ENCODE peak calls at places on chromosomes 2 and 18, in seven cellular contexts. M, T, Z, H, Y, P and D are unnamed samples.

GRCh38 chr2:150548527-150548926 is 61.1 kb upstream of the RND3 start:
- DNase-seq in M (no peak), T (peak), Z (no peak), H (peak), Y (peak), P (no peak), D (no peak)

GRCh38 chr18:45879681-45880655 is 54.5 kb downstream of the SIGLEC15 start:
- DNase-seq in M (peak), T (peak), Z (peak), H (peak), Y (peak), P (peak), D (peak)

GRCh38 chr2:191245046-191245868 is at the start of gene MYO1B:
- DNase-seq in M (no peak), T (peak), Z (peak), H (peak), Y (peak), P (peak), D (peak)

GRCh38 chr2:172442072-172442895 is 14.9 kb downstream of the ITGA6 start:
- DNase-seq in M (no peak), T (peak), Z (peak), H (peak), Y (peak), P (no peak), D (peak)

GRCh38 chr18:12478269-12479057 is 70.7 kb downstream of the PRELID3A start:
- DNase-seq in M (no peak), T (no peak), Z (no peak), H (no peak), Y (no peak), P (no peak), D (no peak)

GRCh38 chr2:202133556-202134245 is 60.6 kb downstream of the KIAA2012 start:
- DNase-seq in M (no peak), T (no peak), Z (no peak), H (no peak), Y (peak), P (no peak), D (no peak)

GRCh38 chr2:118699816-118700215 is 147.6 kb downstream of the EN1 start:
- DNase-seq in M (no peak), T (no peak), Z (no peak), H (no peak), Y (no peak), P (no peak), D (no peak)

GRCh38 chr2:65299246-65299645 is 71.6 kb downstream of the ACTR2 start:
- DNase-seq in M (no peak), T (peak), Z (peak), H (peak), Y (no peak), P (no peak), D (no peak)

GRCh38 chr2:114192362-114192761 is 250.1 kb upstream of the DPP10 start:
- DNase-seq in M (no peak), T (peak), Z (peak), H (no peak), Y (no peak), P (no peak), D (peak)

GRCh38 chr2:61177727-61178549 is 15.9 kb downstream of the C2orf74 start:
- DNase-seq in M (no peak), T (peak), Z (no peak), H (peak), Y (no peak), P (no peak), D (peak)

GRCh38 chr2:219308142-219309093 is 783 bp downstream of the PTPRN start:
- DNase-seq in M (no peak), T (peak), Z (peak), H (peak), Y (peak), P (no peak), D (peak)

GRCh38 chr2:30862054-30862651 is 54.9 kb upstream of the CAPN13 start:
- DNase-seq in M (peak), T (peak), Z (peak), H (peak), Y (peak), P (no peak), D (no peak)
- TF ChIP-seq CTCF in M (peak), T (peak), Z (peak), H (peak), Y (peak), P (no peak), D (peak)

DNA sequence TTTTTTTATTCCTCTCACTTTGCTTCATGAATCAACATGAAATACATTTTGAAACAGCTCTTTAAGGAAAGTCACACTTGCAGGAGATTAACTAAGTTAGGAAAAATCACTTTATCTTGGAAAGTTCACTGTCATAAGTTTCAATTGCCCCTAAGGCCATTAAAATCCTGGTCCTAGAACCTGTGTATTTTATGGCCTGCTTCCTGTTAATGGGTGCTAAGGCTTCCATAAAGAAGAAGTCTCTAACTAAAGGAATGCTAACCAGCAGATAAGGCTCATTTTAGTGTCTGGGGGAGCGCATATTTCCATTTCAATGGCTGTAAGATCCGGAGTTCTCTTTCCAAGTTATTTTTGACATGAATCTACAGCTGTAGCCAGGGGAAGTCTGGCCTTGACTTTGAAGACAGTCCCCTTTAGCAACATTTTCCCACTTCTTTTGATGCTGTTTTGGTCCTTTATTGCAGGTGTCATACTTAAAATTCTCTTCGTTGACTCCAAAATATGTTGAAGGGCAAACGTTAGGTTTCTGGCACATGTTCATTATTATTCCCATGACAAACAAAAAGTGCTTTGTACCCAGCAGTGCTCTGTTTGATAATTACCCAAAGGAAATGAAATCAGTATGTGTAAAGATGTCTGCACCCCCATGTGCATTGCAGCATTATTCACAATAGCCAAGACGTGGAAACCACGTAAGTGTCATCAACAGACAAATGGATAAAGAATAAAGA is 34.4 kb upstream of the SH3BP4 start:
- DNase-seq in M (no peak), T (no peak), Z (no peak), H (no peak), Y (no peak), P (no peak), D (no peak)
- TF ChIP-seq CTCF in M (no peak), T (no peak), Z (no peak), H (no peak), Y (no peak), P (no peak), D (no peak)

GRCh38 chr2:185522472-185522871 is 216.1 kb upstream of the FSIP2 start:
- DNase-seq in M (no peak), T (no peak), Z (no peak), H (no peak), Y (no peak), P (no peak), D (no peak)
- TF ChIP-seq CTCF in M (no peak), T (no peak), Z (peak), H (no peak), Y (no peak), P (no peak), D (peak)

DNA sequence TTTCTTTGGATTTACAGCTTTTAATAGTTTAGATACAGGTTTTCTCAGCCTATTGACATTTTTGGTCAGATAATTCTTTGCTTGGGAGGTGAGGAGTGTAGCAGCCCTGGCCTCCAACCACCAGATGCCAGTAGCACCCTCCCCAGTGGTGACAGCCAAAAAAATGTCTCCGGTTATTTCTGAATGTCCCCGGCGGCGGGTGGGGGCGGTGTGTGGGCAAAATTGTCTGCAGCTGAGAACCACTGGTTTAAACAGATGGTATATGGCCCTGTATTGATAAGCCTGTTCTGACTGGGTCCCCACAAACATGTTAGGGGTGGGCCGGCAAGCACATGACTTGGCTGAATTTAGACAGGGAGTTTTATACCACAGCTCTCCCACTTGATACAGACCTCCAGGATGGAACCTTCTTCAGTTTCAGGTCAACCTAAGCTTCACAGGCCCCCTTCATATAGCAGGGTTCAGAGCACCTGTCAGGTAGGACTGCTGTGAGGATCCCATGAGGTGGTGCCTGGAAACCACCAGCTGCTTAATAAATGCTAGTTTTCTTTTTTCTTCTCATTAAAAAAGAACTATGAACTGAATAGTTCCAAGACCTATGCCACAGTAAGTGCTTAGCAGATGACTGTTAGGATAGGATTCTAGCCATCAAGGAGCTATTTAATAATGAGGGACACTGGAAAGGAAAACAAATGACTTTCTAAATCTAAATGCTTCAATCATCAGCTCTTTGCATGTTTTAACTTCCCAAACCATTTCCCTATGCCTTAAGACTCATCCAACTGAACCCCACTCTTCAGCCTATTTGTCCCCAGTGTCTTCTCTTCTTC is 18.1 kb downstream of the LPIN2 start:
- DNase-seq in M (no peak), T (no peak), Z (no peak), H (no peak), Y (no peak), P (no peak), D (no peak)
- TF ChIP-seq CTCF in M (peak), T (no peak), Z (peak), H (no peak), Y (no peak), P (no peak), D (peak)

DNA sequence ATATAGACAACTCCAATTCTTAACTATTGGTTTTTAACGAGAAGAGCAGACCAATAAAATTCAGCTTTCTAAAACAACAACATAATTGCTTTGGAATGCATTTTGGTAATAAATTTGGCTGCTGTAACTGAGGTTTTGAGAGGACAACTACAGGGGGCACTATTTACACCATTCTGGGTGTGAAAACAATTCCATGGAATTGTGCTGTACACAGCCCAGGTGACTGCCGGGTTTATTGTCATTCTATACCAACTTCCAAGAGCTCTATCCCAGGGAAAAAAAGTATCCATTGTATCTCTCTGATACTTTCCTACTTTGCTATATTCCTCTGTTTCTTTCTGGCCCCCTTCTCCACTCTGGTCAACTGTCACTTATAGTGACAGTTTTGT is 38.4 kb downstream of the IRS1 start:
- DNase-seq in M (no peak), T (no peak), Z (no peak), H (no peak), Y (no peak), P (no peak), D (no peak)
- TF ChIP-seq CTCF in M (no peak), T (no peak), Z (no peak), H (no peak), Y (no peak), P (no peak), D (no peak)

GRCh38 chr2:84302513-84303412 is 156.3 kb downstream of the SUCLG1 start:
- DNase-seq in M (peak), T (peak), Z (peak), H (peak), Y (peak), P (no peak), D (peak)
- TF ChIP-seq CTCF in M (peak), T (peak), Z (peak), H (peak), Y (peak), P (peak), D (peak)

GRCh38 chr18:77905011-77905410 is 655.4 kb downstream of the GALR1 start:
- DNase-seq in M (no peak), T (no peak), Z (no peak), H (no peak), Y (no peak), P (no peak), D (no peak)

GRCh38 chr18:77905449-77906055 is 655.9 kb downstream of the GALR1 start:
- DNase-seq in M (no peak), T (no peak), Z (no peak), H (no peak), Y (no peak), P (no peak), D (no peak)

GRCh38 chr18:77897606-77898005 is 648.0 kb downstream of the GALR1 start:
- DNase-seq in M (no peak), T (no peak), Z (no peak), H (no peak), Y (no peak), P (no peak), D (no peak)

GRCh38 chr18:77906103-77906502 is 656.5 kb downstream of the GALR1 start:
- DNase-seq in M (no peak), T (no peak), Z (no peak), H (no peak), Y (no peak), P (no peak), D (no peak)

DNA sequence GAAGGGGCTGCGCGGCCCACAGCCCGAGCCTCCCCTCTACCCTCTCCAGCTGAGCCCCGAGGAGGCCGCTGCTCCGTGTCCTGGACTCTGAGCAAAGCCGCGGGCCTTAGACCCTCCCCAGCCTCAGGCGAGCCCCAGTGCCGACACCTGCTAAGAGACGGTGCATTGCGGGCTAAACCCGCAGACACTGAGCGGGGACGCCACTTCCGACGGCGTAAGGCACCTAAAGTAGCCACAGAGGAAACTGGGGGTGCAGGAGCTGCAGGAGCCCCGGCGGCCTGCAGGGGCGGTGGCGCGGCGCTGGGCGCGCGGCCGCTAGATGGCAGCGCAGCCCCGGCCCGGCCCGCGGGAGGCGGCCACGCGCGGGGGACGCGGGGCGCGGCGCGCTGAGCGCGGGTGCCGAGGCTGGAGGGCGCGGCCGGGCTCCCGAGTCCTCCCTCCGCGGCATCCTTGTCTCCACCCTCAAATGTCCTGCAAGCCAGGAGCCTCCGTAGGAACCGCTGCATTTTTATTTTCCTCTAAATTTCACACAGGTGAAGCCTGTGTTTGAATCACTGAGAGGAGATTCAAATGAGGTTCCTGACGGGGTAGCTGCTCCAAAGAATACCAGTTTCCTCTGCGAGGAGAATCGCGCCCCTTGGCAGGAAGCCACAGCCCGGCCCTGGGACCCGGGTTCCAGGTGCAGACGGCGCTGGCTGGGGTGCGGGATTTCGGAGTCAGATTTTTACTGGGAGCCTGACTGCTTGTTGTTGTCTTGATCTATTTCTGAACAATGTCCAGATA is 650.5 kb downstream of the GALR1 start:
- DNase-seq in M (no peak), T (no peak), Z (peak), H (peak), Y (peak), P (no peak), D (no peak)
- TF ChIP-seq CTCF in M (peak), T (no peak), Z (peak), H (peak), Y (peak), P (peak), D (peak)